ENCODE peak calls at places on chromosomes 6 and 20, in five cellular contexts. G is stimulated activated naive CD8-positive, alpha-beta T cell treated with anti-CD3 and anti-CD28 coated beads, Interleukin-15, Interleukin-2, amounts not matched to agents 100 U/mL and 50 U/mL, for 24 hours; V is psoas muscle; A is GM23248; K is ascending aorta. Y is an unnamed sample.
A peak's percentile ranks its signal among the peaks of the same experiment; 100 is the strongest.

GRCh38 chr20:3858689-3859088 is 12.1 kb downstream of the MAVS start:
- DNase-seq in G (no peak), V (no peak), A (no peak), K (no peak), Y (no peak)

GRCh38 chr20:53943522-53944291 is 126.7 kb downstream of the BCAS1 start:
- DNase-seq in G (peak; percentile 44), V (no peak), A (peak; percentile 66), K (no peak), Y (peak; percentile 73)

GRCh38 chr6:13702809-13703302 is 8.8 kb downstream of the RANBP9 start:
- DNase-seq in G (no peak), V (no peak), A (no peak), K (no peak), Y (no peak)

GRCh38 chr20:57040924-57041323 is 225.5 kb downstream of the BMP7 start:
- DNase-seq in G (no peak), V (no peak), A (peak; percentile 82), K (no peak), Y (peak; percentile 57)

GRCh38 chr6:3351105-3351676 is 92.4 kb downstream of the PSMG4 start:
- DNase-seq in G (no peak), V (no peak), A (no peak), K (no peak), Y (no peak)

GRCh38 chr20:37897008-37897548 is 5.8 kb upstream of the VSTM2L start:
- DNase-seq in G (no peak), V (no peak), A (no peak), K (no peak), Y (no peak)

GRCh38 chr20:63073051-63073737 is 66.4 kb upstream of the BHLHE23 start:
- DNase-seq in G (no peak), V (peak; percentile 40), A (no peak), K (no peak), Y (no peak)

GRCh38 chr6:85867595-85867994 is 224.9 kb upstream of the SYNCRIP start:
- DNase-seq in G (no peak), V (no peak), A (no peak), K (no peak), Y (no peak)

GRCh38 chr6:130282234-130282995 is 59.7 kb upstream of the SAMD3 start:
- DNase-seq in G (no peak), V (no peak), A (peak; percentile 60), K (no peak), Y (peak; percentile 54)

GRCh38 chr6:75116946-75117345 is 88.9 kb downstream of the COL12A1 start:
- DNase-seq in G (no peak), V (no peak), A (no peak), K (no peak), Y (no peak)

Y was measured in adipocyte.